ENCODE peak calls at places on chromosomes 7 and 10, in five cellular contexts. One of them, this sample, is unnamed.

GRCh38 chr7:109552017-109552416 is 982.3 kb downstream of the DNAJB9 start:
- DNase-seq in mesothelial cell of epicardium: no peak
- DNase-seq in AG10803: no peak
- DNase-seq in GM13977: no peak
- DNase-seq in CD8-positive, alpha-beta T cell: no peak
- DNase-seq in this sample: no peak

GRCh38 chr10:127123626-127124025 is 72.8 kb downstream of the INSYN2A start:
- DNase-seq in mesothelial cell of epicardium: no peak
- DNase-seq in AG10803: peak
- DNase-seq in GM13977: no peak
- DNase-seq in CD8-positive, alpha-beta T cell: no peak
- DNase-seq in this sample: no peak

GRCh38 chr7:8515786-8516185 is 82.4 kb downstream of the NXPH1 start:
- DNase-seq in mesothelial cell of epicardium: no peak
- DNase-seq in AG10803: no peak
- DNase-seq in GM13977: no peak
- DNase-seq in CD8-positive, alpha-beta T cell: no peak
- DNase-seq in this sample: no peak

GRCh38 chr7:127736511-127736910 is 84.5 kb downstream of the SND1 start:
- DNase-seq in mesothelial cell of epicardium: no peak
- DNase-seq in AG10803: no peak
- DNase-seq in GM13977: no peak
- DNase-seq in CD8-positive, alpha-beta T cell: no peak
- DNase-seq in this sample: no peak

GRCh38 chr7:46853451-46853850 is 728.5 kb downstream of the TNS3 start:
- DNase-seq in mesothelial cell of epicardium: no peak
- DNase-seq in AG10803: peak
- DNase-seq in GM13977: no peak
- DNase-seq in CD8-positive, alpha-beta T cell: no peak
- DNase-seq in this sample: no peak

GRCh38 chr10:71131096-71131495 is 81.3 kb upstream of the UNC5B start:
- DNase-seq in mesothelial cell of epicardium: no peak
- DNase-seq in AG10803: no peak
- DNase-seq in GM13977: no peak
- DNase-seq in CD8-positive, alpha-beta T cell: no peak
- DNase-seq in this sample: no peak

GRCh38 chr10:92079003-92079402 is 155.4 kb downstream of the BTAF1 start:
- DNase-seq in mesothelial cell of epicardium: no peak
- DNase-seq in AG10803: no peak
- DNase-seq in GM13977: no peak
- DNase-seq in CD8-positive, alpha-beta T cell: no peak
- DNase-seq in this sample: no peak

GRCh38 chr10:86316274-86316835 is 50.2 kb downstream of the GRID1 start:
- DNase-seq in mesothelial cell of epicardium: no peak
- DNase-seq in AG10803: no peak
- DNase-seq in GM13977: no peak
- DNase-seq in CD8-positive, alpha-beta T cell: no peak
- DNase-seq in this sample: no peak

GRCh38 chr10:131512852-131513251 is 201.3 kb upstream of the TCERG1L start:
- DNase-seq in mesothelial cell of epicardium: no peak
- DNase-seq in AG10803: no peak
- DNase-seq in GM13977: no peak
- DNase-seq in CD8-positive, alpha-beta T cell: no peak
- DNase-seq in this sample: no peak

GRCh38 chr10:121823993-121824463 is 103.8 kb downstream of the ATE1 start:
- DNase-seq in mesothelial cell of epicardium: no peak
- DNase-seq in AG10803: peak
- DNase-seq in GM13977: peak
- DNase-seq in CD8-positive, alpha-beta T cell: no peak
- DNase-seq in this sample: no peak

GRCh38 chr10:122279725-122280141 is 8.6 kb downstream of the BTBD16 start:
- DNase-seq in mesothelial cell of epicardium: no peak
- DNase-seq in AG10803: peak
- DNase-seq in GM13977: peak
- DNase-seq in CD8-positive, alpha-beta T cell: no peak
- DNase-seq in this sample: no peak

GRCh38 chr7:21927693-21928092 is 18.0 kb downstream of the CDCA7L start:
- DNase-seq in mesothelial cell of epicardium: no peak
- DNase-seq in AG10803: no peak
- DNase-seq in GM13977: no peak
- DNase-seq in CD8-positive, alpha-beta T cell: no peak
- DNase-seq in this sample: no peak

DNA sequence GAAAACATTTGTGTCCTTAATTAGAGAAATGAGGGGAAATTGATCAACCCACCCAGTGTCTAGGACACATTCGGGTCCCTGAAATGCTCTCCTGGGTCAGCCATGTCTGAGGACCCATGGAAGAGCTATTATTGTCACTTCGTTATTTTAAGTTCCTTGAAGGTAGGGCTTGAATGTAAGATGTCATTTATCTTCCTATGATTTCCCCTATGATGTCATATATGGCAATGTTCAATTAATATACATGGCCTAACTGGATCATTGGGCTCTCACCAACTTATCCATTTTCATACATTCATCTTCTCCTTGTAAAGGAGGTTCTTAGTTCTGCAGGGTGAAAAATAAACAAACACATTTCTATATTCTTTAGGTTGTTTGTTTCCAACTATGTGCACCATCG is 113.0 kb upstream of the FAM171A1 start:
- DNase-seq in mesothelial cell of epicardium: no peak
- DNase-seq in AG10803: no peak
- DNase-seq in GM13977: no peak
- DNase-seq in CD8-positive, alpha-beta T cell: no peak
- DNase-seq in this sample: no peak
- TF ChIP-seq CTCF in mesothelial cell of epicardium: no peak
- TF ChIP-seq CTCF in AG10803: no peak
- TF ChIP-seq CTCF in GM13977: no peak
- TF ChIP-seq CTCF in CD8-positive, alpha-beta T cell: no peak
- TF ChIP-seq CTCF in this sample: no peak

DNA sequence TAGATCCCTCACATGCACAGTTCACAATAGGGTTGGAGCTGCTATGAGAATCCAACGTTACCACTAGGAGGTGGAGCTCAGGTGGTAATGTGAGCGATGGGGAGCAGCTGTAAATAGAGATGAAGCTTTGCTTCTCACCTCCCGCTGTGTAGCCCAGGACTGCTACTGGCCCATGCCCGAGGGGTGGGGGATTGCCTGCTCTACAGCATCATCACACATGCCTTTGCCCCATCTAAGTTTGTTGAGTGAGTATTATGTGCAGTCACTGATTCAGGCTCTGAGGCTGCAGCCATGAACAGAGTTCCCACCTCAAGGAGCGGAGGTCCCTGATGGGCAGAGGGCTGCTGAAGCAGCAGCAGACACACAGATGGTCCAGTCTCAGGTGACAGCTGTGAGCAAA is 94.1 kb downstream of the CHST15 start:
- DNase-seq in mesothelial cell of epicardium: no peak
- DNase-seq in AG10803: no peak
- DNase-seq in GM13977: no peak
- DNase-seq in CD8-positive, alpha-beta T cell: no peak
- DNase-seq in this sample: no peak
- TF ChIP-seq CTCF in mesothelial cell of epicardium: no peak
- TF ChIP-seq CTCF in AG10803: peak
- TF ChIP-seq CTCF in GM13977: no peak
- TF ChIP-seq CTCF in CD8-positive, alpha-beta T cell: no peak
- TF ChIP-seq CTCF in this sample: no peak

GRCh38 chr10:126014309-126014708 is 117.9 kb downstream of the FANK1 start:
- DNase-seq in mesothelial cell of epicardium: no peak
- DNase-seq in AG10803: peak
- DNase-seq in GM13977: no peak
- DNase-seq in CD8-positive, alpha-beta T cell: no peak
- DNase-seq in this sample: no peak

GRCh38 chr10:126012485-126012884 is 116.1 kb downstream of the FANK1 start:
- DNase-seq in mesothelial cell of epicardium: no peak
- DNase-seq in AG10803: peak
- DNase-seq in GM13977: no peak
- DNase-seq in CD8-positive, alpha-beta T cell: no peak
- DNase-seq in this sample: no peak

GRCh38 chr10:126011995-126012394 is 115.6 kb downstream of the FANK1 start:
- DNase-seq in mesothelial cell of epicardium: no peak
- DNase-seq in AG10803: no peak
- DNase-seq in GM13977: no peak
- DNase-seq in CD8-positive, alpha-beta T cell: peak
- DNase-seq in this sample: no peak

GRCh38 chr10:126016156-126016805 is 119.9 kb downstream of the FANK1 start:
- DNase-seq in mesothelial cell of epicardium: no peak
- DNase-seq in AG10803: no peak
- DNase-seq in GM13977: no peak
- DNase-seq in CD8-positive, alpha-beta T cell: no peak
- DNase-seq in this sample: no peak

GRCh38 chr10:126013489-126014281 is 117.3 kb downstream of the FANK1 start:
- DNase-seq in mesothelial cell of epicardium: no peak
- DNase-seq in AG10803: peak
- DNase-seq in GM13977: peak
- DNase-seq in CD8-positive, alpha-beta T cell: peak
- DNase-seq in this sample: no peak
- TF ChIP-seq CTCF in mesothelial cell of epicardium: no peak
- TF ChIP-seq CTCF in AG10803: no peak
- TF ChIP-seq CTCF in GM13977: peak
- TF ChIP-seq CTCF in CD8-positive, alpha-beta T cell: no peak
- TF ChIP-seq CTCF in this sample: no peak

DNA sequence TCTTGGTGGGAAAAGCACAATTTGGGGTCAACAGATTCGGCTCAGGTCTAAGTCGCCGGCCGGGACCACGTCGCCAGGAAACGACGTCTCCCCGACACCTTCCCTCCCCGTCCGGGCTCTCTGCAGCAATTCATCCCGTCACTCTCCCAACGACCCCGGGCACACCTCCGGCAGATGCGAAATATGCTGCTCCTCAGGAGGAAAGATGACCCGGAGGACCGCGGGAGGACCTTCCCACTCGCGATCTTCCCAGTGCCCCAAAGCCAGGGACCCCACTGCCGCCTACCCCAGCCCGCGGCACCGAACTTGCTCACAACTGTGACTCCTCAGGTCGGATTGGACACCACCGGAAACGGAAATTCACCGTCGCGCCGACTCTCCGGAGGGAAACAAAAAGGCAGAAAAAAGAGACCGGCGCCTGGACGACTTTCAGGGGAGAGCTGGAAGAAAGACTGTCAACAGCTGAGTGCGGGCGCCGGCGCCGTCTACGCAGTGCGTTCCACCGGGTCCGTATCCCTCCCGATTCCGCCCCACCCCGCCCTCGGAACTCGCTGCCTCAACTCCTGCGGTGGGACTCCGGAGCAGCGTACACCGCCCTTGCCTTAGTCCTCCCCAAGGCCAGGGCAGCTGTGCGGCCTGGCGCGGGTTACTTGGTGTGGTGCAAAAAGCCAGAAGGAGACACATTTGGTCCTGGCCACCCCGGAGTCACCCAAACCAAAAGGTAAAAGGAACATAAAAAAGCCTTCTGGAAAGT is 13.8 kb upstream of the SEC24C start:
- DNase-seq in mesothelial cell of epicardium: peak
- DNase-seq in AG10803: peak
- DNase-seq in GM13977: peak
- DNase-seq in CD8-positive, alpha-beta T cell: peak
- DNase-seq in this sample: peak
- TF ChIP-seq CTCF in mesothelial cell of epicardium: no peak
- TF ChIP-seq CTCF in AG10803: no peak
- TF ChIP-seq CTCF in GM13977: no peak
- TF ChIP-seq CTCF in CD8-positive, alpha-beta T cell: no peak
- TF ChIP-seq CTCF in this sample: no peak

GRCh38 chr7:28615091-28615490 is 202.8 kb downstream of the CREB5 start:
- DNase-seq in mesothelial cell of epicardium: no peak
- DNase-seq in AG10803: no peak
- DNase-seq in GM13977: no peak
- DNase-seq in CD8-positive, alpha-beta T cell: no peak
- DNase-seq in this sample: no peak
- TF ChIP-seq CTCF in mesothelial cell of epicardium: no peak
- TF ChIP-seq CTCF in AG10803: peak
- TF ChIP-seq CTCF in GM13977: peak
- TF ChIP-seq CTCF in CD8-positive, alpha-beta T cell: no peak
- TF ChIP-seq CTCF in this sample: no peak

DNA sequence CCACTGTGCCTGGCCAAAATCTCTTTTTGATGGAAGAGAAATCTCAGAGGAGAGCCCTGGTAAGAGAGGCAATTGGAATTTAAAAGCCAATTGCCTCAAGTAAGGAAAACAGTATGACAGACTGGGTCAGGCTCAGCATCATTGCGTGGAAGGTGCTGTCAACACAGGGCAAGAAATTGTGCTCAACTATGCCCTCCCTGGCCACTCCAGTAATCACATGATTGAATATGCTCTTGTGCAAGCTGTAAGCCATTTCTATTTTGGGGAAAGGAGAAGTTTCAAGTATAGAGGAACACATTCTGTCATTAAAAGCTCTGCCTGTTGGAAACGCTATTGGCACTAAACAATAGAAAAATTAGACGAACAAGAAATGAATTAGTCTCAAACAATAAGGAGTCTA is 1127.7 kb downstream of the REEP3 start:
- DNase-seq in mesothelial cell of epicardium: no peak
- DNase-seq in AG10803: no peak
- DNase-seq in GM13977: no peak
- DNase-seq in CD8-positive, alpha-beta T cell: no peak
- DNase-seq in this sample: no peak
- TF ChIP-seq CTCF in mesothelial cell of epicardium: no peak
- TF ChIP-seq CTCF in AG10803: no peak
- TF ChIP-seq CTCF in GM13977: peak
- TF ChIP-seq CTCF in CD8-positive, alpha-beta T cell: no peak
- TF ChIP-seq CTCF in this sample: no peak

GRCh38 chr7:135512135-135512887 is 2.4 kb upstream of the CNOT4 start:
- DNase-seq in mesothelial cell of epicardium: no peak
- DNase-seq in AG10803: peak
- DNase-seq in GM13977: peak
- DNase-seq in CD8-positive, alpha-beta T cell: no peak
- DNase-seq in this sample: no peak
- TF ChIP-seq CTCF in mesothelial cell of epicardium: peak
- TF ChIP-seq CTCF in AG10803: peak
- TF ChIP-seq CTCF in GM13977: peak
- TF ChIP-seq CTCF in CD8-positive, alpha-beta T cell: peak
- TF ChIP-seq CTCF in this sample: no peak

DNA sequence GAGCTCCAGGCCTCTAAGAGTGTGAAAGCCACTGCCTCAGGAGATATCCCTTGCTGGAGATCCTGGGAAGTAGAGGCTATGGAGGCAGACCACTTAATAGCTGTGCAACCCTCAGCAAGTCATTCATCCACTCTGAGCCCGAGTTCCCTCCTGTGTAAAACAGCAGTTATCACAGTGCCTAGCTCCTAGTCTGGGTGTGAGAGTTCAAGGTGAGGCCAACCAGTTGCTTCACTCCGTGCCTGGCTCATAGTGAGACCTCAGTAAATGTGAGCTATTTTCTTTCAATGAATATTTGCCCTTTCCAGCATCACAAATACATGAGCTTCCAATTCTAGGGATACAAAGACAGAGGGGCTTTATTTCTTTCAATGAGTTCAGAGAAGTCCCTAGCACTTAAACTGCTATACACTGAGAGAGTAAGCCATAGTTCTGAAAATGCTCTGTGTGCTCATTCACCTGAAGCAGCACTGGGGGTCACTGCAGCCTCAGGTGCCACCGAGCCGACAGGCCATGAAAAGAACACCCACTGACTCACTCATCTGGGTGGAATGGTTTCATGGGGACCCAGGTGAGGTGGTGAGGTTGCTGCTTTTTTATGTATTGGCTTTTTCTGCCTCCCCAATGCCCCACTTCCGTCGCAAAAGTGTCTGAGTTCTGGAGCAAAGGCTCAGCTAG is 259.8 kb downstream of the KCNMA1 start:
- DNase-seq in mesothelial cell of epicardium: no peak
- DNase-seq in AG10803: no peak
- DNase-seq in GM13977: no peak
- DNase-seq in CD8-positive, alpha-beta T cell: no peak
- DNase-seq in this sample: no peak
- TF ChIP-seq CTCF in mesothelial cell of epicardium: no peak
- TF ChIP-seq CTCF in AG10803: no peak
- TF ChIP-seq CTCF in GM13977: no peak
- TF ChIP-seq CTCF in CD8-positive, alpha-beta T cell: no peak
- TF ChIP-seq CTCF in this sample: no peak